ENCODE peak calls at places on chromosomes 3 and 15, in six cellular contexts. H, J, P, Z, T and L are unnamed samples.

GRCh38 chr3:23961064-23961463 is 16.0 kb downstream of the NR1D2 start:
- DNase-seq in H (no peak), T (no peak), P (no peak), J (no peak), Z (no peak), L (no peak)

GRCh38 chr15:80929225-80929624 is 60.4 kb downstream of the MESD start:
- DNase-seq in T (no peak), P (no peak), H (no peak), Z (peak; percentile 79), J (no peak), L (peak; percentile 63)

GRCh38 chr15:56367156-56367555 is 1.9 kb downstream of the TEX9 start:
- DNase-seq in P (no peak), Z (no peak), H (no peak), J (no peak), T (no peak), L (no peak)

GRCh38 chr15:41933771-41934170 is 38.6 kb downstream of the EHD4 start:
- DNase-seq in T (no peak), Z (peak; percentile 59), H (no peak), P (no peak), J (no peak), L (no peak)

GRCh38 chr15:25773248-25773647 is 89.9 kb downstream of the ATP10A start:
- DNase-seq in J (no peak), Z (no peak), P (no peak), T (no peak), H (no peak), L (no peak)

GRCh38 chr3:79039192-79039591 is 728.6 kb downstream of the ROBO1 start:
- DNase-seq in J (peak; percentile 57), T (no peak), P (no peak), Z (peak; percentile 38), H (no peak), L (no peak)

GRCh38 chr3:58570851-58571250 is 6.3 kb downstream of the FAM107A start:
- DNase-seq in P (no peak), J (no peak), Z (no peak), T (no peak), H (no peak), L (no peak)

GRCh38 chr3:144119611-144120010 is 148.0 kb downstream of the DIPK2A start:
- DNase-seq in H (no peak), J (no peak), P (no peak), T (no peak), Z (no peak), L (no peak)

GRCh38 chr3:178202199-178202598 is 334.0 kb upstream of the KCNMB2 start:
- DNase-seq in H (no peak), J (no peak), Z (no peak), T (no peak), P (no peak), L (no peak)

GRCh38 chr15:90201150-90201943 is at the start of gene SEMA4B:
- DNase-seq in Z (peak; percentile 51), T (no peak), H (peak; percentile 64), J (no peak), P (peak; percentile 96), L (peak; percentile 67)

GRCh38 chr3:128411574-128412064 is 55.1 kb downstream of the DNAJB8 start:
- DNase-seq in J (no peak), T (no peak), Z (no peak), H (no peak), P (no peak), L (no peak)

GRCh38 chr15:40915679-40916078 is 13.5 kb upstream of the DLL4 start:
- DNase-seq in P (no peak), T (no peak), J (no peak), H (no peak), Z (no peak), L (no peak)

GRCh38 chr3:66884659-66885058 is 113.4 kb upstream of the KBTBD8 start:
- DNase-seq in J (no peak), H (no peak), P (no peak), Z (no peak), T (no peak), L (no peak)

GRCh38 chr3:154972951-154973350 is 107.2 kb upstream of the MME start:
- DNase-seq in J (peak; percentile 95), Z (peak; percentile 86), T (no peak), P (no peak), H (no peak), L (no peak)

GRCh38 chr3:52407779-52408178 is 37.1 kb downstream of the SEMA3G start:
- DNase-seq in Z (no peak), H (no peak), J (no peak), P (no peak), T (no peak), L (no peak)

GRCh38 chr15:72319985-72320671 is at the start of gene CELF6:
- DNase-seq in P (peak; percentile 95), T (peak; percentile 47), H (peak; percentile 69), Z (peak; percentile 56), J (no peak), L (peak; percentile 90)

GRCh38 chr15:86892774-86893449 is 813.2 kb downstream of the AGBL1 start:
- DNase-seq in H (no peak), Z (peak; percentile 33), P (no peak), J (no peak), T (no peak), L (no peak)

GRCh38 chr3:125123906-125124305 is 68.1 kb upstream of the HEG1 start:
- DNase-seq in J (peak; percentile 33), Z (no peak), T (no peak), P (no peak), H (no peak), L (no peak)

GRCh38 chr3:48367201-48367600 is 4.8 kb upstream of the FBXW12 start:
- DNase-seq in P (no peak), Z (no peak), H (no peak), T (no peak), J (no peak), L (no peak)

GRCh38 chr3:22159004-22159695 is 408.1 kb upstream of the ZNF385D start:
- DNase-seq in J (no peak), P (peak; percentile 8), Z (peak; percentile 58), T (no peak), H (no peak), L (no peak)

GRCh38 chr15:27358751-27359434 is 387.9 kb downstream of the GABRG3 start:
- DNase-seq in J (no peak), T (peak; percentile 21), Z (no peak), P (no peak), H (no peak), L (no peak)

GRCh38 chr3:179967622-179968021 is 69.1 kb downstream of the PEX5L start:
- DNase-seq in P (no peak), H (no peak), J (peak; percentile 22), T (no peak), Z (peak; percentile 8), L (no peak)

GRCh38 chr3:150925751-150926201 is 20.5 kb upstream of the MINDY4B start:
- DNase-seq in P (peak; percentile 43), H (peak; percentile 19), Z (peak; percentile 72), T (peak; percentile 14), J (no peak), L (peak; percentile 51)

GRCh38 chr3:33044676-33045075 is 52.3 kb downstream of the GLB1 start:
- DNase-seq in T (no peak), J (no peak), H (no peak), Z (no peak), P (no peak), L (no peak)

GRCh38 chr3:197936819-197937384 is 13.1 kb upstream of the RPL35A start:
- DNase-seq in Z (no peak), J (no peak), P (no peak), T (no peak), H (no peak), L (no peak)

GRCh38 chr3:117734431-117734830 is 1024.9 kb downstream of the TUSC7 start:
- DNase-seq in T (peak; percentile 21), J (no peak), Z (no peak), H (no peak), P (no peak), L (no peak)

GRCh38 chr3:192845196-192845855 is 72.3 kb downstream of the MB21D2 start:
- DNase-seq in Z (no peak), T (no peak), H (no peak), P (no peak), J (peak; percentile 56), L (no peak)

GRCh38 chr15:74635228-74635627 is 19.6 kb downstream of the CLK3 start:
- DNase-seq in P (peak; percentile 89), T (peak; percentile 75), H (peak; percentile 68), J (no peak), Z (peak; percentile 81), L (peak; percentile 69)

GRCh38 chr3:38960953-38961622 is 90.7 kb downstream of the SCN11A start:
- DNase-seq in Z (peak; percentile 53), P (peak; percentile 73), T (peak; percentile 22), H (no peak), J (no peak), L (peak; percentile 27)

GRCh38 chr15:66986951-66987350 is 78.5 kb upstream of the SMAD3 start:
- DNase-seq in P (no peak), H (no peak), T (no peak), Z (no peak), J (no peak), L (no peak)

GRCh38 chr15:101560722-101561583 is 71.4 kb upstream of the PCSK6 start:
- DNase-seq in J (no peak), P (no peak), T (no peak), Z (no peak), H (no peak), L (no peak)

GRCh38 chr3:45582407-45582806 is 12.1 kb upstream of the LIMD1 start:
- DNase-seq in J (no peak), T (no peak), P (no peak), Z (no peak), H (no peak), L (no peak)

GRCh38 chr3:48695113-48695753 is 9.5 kb upstream of the NCKIPSD start:
- DNase-seq in P (peak; percentile 4), T (no peak), Z (peak; percentile 77), J (peak; percentile 40), H (no peak), L (peak; percentile 31)

GRCh38 chr3:134965849-134966248 is 170.8 kb downstream of the EPHB1 start:
- DNase-seq in H (no peak), J (no peak), P (no peak), Z (no peak), T (no peak), L (no peak)

GRCh38 chr3:156978471-156978961 is 152.4 kb downstream of the LEKR1 start:
- DNase-seq in H (no peak), T (no peak), P (no peak), Z (no peak), J (no peak), L (no peak)

GRCh38 chr15:69390575-69390974 is 23.6 kb upstream of the KIF23 start:
- DNase-seq in P (no peak), T (no peak), H (no peak), J (no peak), Z (peak; percentile 61), L (peak; percentile 73)

GRCh38 chr3:143171141-143171651 is 51.6 kb downstream of the CHST2 start:
- DNase-seq in P (no peak), T (no peak), H (no peak), Z (no peak), J (peak; percentile 68), L (no peak)

GRCh38 chr15:90873998-90874605 is 5.7 kb downstream of the FURIN start:
- DNase-seq in Z (peak; percentile 23), J (no peak), P (peak; percentile 97), H (no peak), T (no peak), L (no peak)

GRCh38 chr15:80736571-80736970 is 41.5 kb downstream of the ABHD17C start:
- DNase-seq in H (no peak), J (no peak), Z (no peak), T (no peak), P (no peak), L (no peak)